ENCODE peak calls at places on chromosomes 11 and 22, in ten cellular contexts. Y is germinal center; W is activated CD4-positive, alpha-beta T cell treated with anti-CD3 and anti-CD28 coated beads, Interleukin-2, amount 10 ng/mL, durations not matched to agents 7 days and 5 days; A is stimulated activated CD4-positive, alpha-beta T cell treated with anti-CD3 and anti-CD28 coated beads, Interleukin-12 subunit alpha, Interleukin-12 subunit beta, amount 100 ng/mL, for 4 hours; U is K562; N is mesenchymal stem cell; K is IMR-90; S is cardiac septum; Q is activated CD8-positive, alpha-beta memory T cell treated with anti-CD3 and anti-CD28 coated beads, Interleukin-2, amount 50 U/mL, for 48 hours; C is COR-L47. F is an unnamed sample.

GRCh38 chr22:42684462-42685195 is 35.4 kb upstream of the CYB5R3 start:
- DNase-seq in Y (no peak), W (no peak), A (no peak), U (no peak), N (no peak), K (no peak), S (no peak), Q (no peak), C (no peak), F (no peak)

GRCh38 chr22:40605676-40606250 is 30.8 kb downstream of the MRTFA start:
- DNase-seq in Y (no peak), W (no peak), A (no peak), U (no peak), N (no peak), K (peak; percentile 42), S (no peak), Q (no peak), C (no peak), F (no peak)

GRCh38 chr11:67311051-67311555 is 7.8 kb downstream of the SSH3 start:
- DNase-seq in Y (no peak), W (no peak), A (no peak), U (no peak), N (no peak), K (no peak), S (no peak), Q (no peak), C (no peak), F (no peak)

GRCh38 chr11:83836883-83837654 is 550.9 kb upstream of the CCDC90B start:
- DNase-seq in Y (peak; percentile 52), W (peak; percentile 20), A (no peak), U (peak; percentile 34), N (peak; percentile 67), K (peak; percentile 50), S (no peak), Q (peak; percentile 49), C (peak; percentile 51), F (peak; percentile 69)

GRCh38 chr11:61126266-61126665 is 24.0 kb downstream of the CD5 start:
- DNase-seq in Y (no peak), W (no peak), A (no peak), U (no peak), N (no peak), K (no peak), S (no peak), Q (no peak), C (no peak), F (no peak)

GRCh38 chr22:42635531-42635930 is 4.9 kb downstream of the ATP5MGL start:
- DNase-seq in Y (no peak), W (no peak), A (no peak), U (no peak), N (peak; percentile 93), K (peak; percentile 90), S (peak; percentile 89), Q (no peak), C (no peak), F (no peak)

GRCh38 chr22:46220921-46221320 is 29.2 kb downstream of the CDPF1 start:
- DNase-seq in Y (no peak), W (no peak), A (no peak), U (no peak), N (no peak), K (peak; percentile 13), S (no peak), Q (no peak), C (no peak), F (no peak)

GRCh38 chr11:114219559-114220349 is 76.4 kb upstream of the NNMT start:
- DNase-seq in Y (no peak), W (no peak), A (no peak), U (peak; percentile 62), N (peak; percentile 89), K (peak; percentile 11), S (no peak), Q (no peak), C (no peak), F (peak; percentile 76)

GRCh38 chr22:38871360-38872171 is 450 bp downstream of the CBX6 start:
- DNase-seq in Y (peak; percentile 40), W (peak; percentile 29), A (peak; percentile 39), U (peak; percentile 18), N (peak; percentile 52), K (no peak), S (peak; percentile 74), Q (peak; percentile 77), C (peak; percentile 15), F (peak; percentile 45)

GRCh38 chr22:22357024-22357868 is 112.7 kb downstream of the VPREB1 start:
- DNase-seq in Y (peak; percentile 91), W (peak; percentile 88), A (peak; percentile 66), U (peak; percentile 100), N (peak; percentile 58), K (peak; percentile 43), S (no peak), Q (peak; percentile 92), C (peak; percentile 85), F (peak; percentile 95)

GRCh38 chr22:25702046-25702445 is 39.9 kb upstream of the MYO18B start:
- DNase-seq in Y (peak; percentile 29), W (no peak), A (no peak), U (no peak), N (peak; percentile 32), K (peak; percentile 29), S (no peak), Q (no peak), C (peak; percentile 9), F (peak; percentile 85)

GRCh38 chr22:42282252-42282942 is 11.9 kb upstream of the TCF20 start:
- DNase-seq in Y (no peak), W (no peak), A (no peak), U (no peak), N (no peak), K (no peak), S (peak; percentile 63), Q (no peak), C (no peak), F (no peak)

GRCh38 chr11:76621866-76622265 is 48.7 kb downstream of the LRRC32 start:
- DNase-seq in Y (no peak), W (no peak), A (no peak), U (no peak), N (peak; percentile 44), K (peak; percentile 33), S (peak; percentile 63), Q (no peak), C (no peak), F (no peak)

GRCh38 chr11:61201476-61201875 is 1.8 kb upstream of the PGA3 start:
- DNase-seq in Y (no peak), W (no peak), A (no peak), U (no peak), N (no peak), K (no peak), S (no peak), Q (no peak), C (no peak), F (no peak)

GRCh38 chr11:87144266-87144665 is 106.5 kb downstream of the TMEM135 start:
- DNase-seq in Y (no peak), W (no peak), A (no peak), U (no peak), N (no peak), K (no peak), S (no peak), Q (no peak), C (peak; percentile 52), F (no peak)

GRCh38 chr22:46209262-46209661 is 40.8 kb downstream of the CDPF1 start:
- DNase-seq in Y (no peak), W (no peak), A (no peak), U (no peak), N (no peak), K (no peak), S (no peak), Q (no peak), C (no peak), F (no peak)

GRCh38 chr11:64996710-64997380 is at the start of gene BATF2:
- DNase-seq in Y (peak; percentile 80), W (no peak), A (no peak), U (peak; percentile 86), N (peak; percentile 91), K (peak; percentile 83), S (peak; percentile 87), Q (no peak), C (peak; percentile 48), F (peak; percentile 95)